ENCODE peak calls at places on chromosome 7, in eight cellular contexts. Q, U, M, C, K, B, D and I are unnamed samples.

GRCh38 chr7:47638679-47639306 is 56.9 kb upstream of the TNS3 start:
- DNase-seq in M (no peak), U (no peak), C (peak; percentile 63), Q (peak; percentile 73), B (peak; percentile 94), K (no peak), D (peak; percentile 50), I (no peak)

GRCh38 chr7:14457567-14458453 is 444.7 kb downstream of the DGKB start:
- DNase-seq in K (peak; percentile 92), C (peak; percentile 63), U (peak; percentile 54), M (peak; percentile 73), B (peak; percentile 69), Q (peak; percentile 26), D (peak; percentile 69), I (peak; percentile 37)

GRCh38 chr7:81816312-81816711 is 46.5 kb upstream of the HGF start:
- DNase-seq in B (no peak), C (no peak), U (no peak), Q (no peak), D (no peak), K (no peak), M (no peak), I (no peak)

GRCh38 chr7:80600046-80600445 is 38.4 kb upstream of the CD36 start:
- DNase-seq in D (no peak), B (no peak), M (no peak), C (no peak), U (no peak), Q (no peak), K (no peak), I (no peak)

GRCh38 chr7:27133409-27134157 is 3.0 kb upstream of the HOXA4 start:
- DNase-seq in Q (no peak), C (no peak), B (peak; percentile 64), U (no peak), K (no peak), M (no peak), D (peak; percentile 69), I (no peak)

GRCh38 chr7:149735779-149736477 is 37.5 kb downstream of the ZNF467 start:
- DNase-seq in K (no peak), U (no peak), Q (no peak), D (no peak), M (no peak), C (no peak), B (peak; percentile 43), I (no peak)

GRCh38 chr7:17608114-17608833 is 309.8 kb downstream of the AHR start:
- DNase-seq in Q (no peak), B (no peak), C (no peak), K (no peak), U (no peak), D (no peak), M (no peak), I (no peak)

GRCh38 chr7:39510738-39511372 is 55.3 kb upstream of the YAE1 start:
- DNase-seq in K (no peak), Q (no peak), U (no peak), B (no peak), C (no peak), D (no peak), M (no peak), I (peak; percentile 19)

GRCh38 chr7:43536773-43537172 is 46.1 kb upstream of the STK17A start:
- DNase-seq in U (no peak), B (no peak), K (no peak), M (no peak), Q (no peak), C (no peak), D (no peak), I (no peak)

GRCh38 chr7:28708458-28708951 is 249.6 kb downstream of the TRIL start:
- DNase-seq in B (no peak), Q (no peak), K (peak; percentile 34), U (no peak), M (no peak), C (no peak), D (no peak), I (no peak)

GRCh38 chr7:586494-586893 is 66.8 kb upstream of the PDGFA start:
- DNase-seq in C (no peak), K (no peak), M (no peak), Q (no peak), B (no peak), D (no peak), U (no peak), I (no peak)

GRCh38 chr7:43583424-43584199 is 704 bp downstream of the STK17A start:
- DNase-seq in U (no peak), D (peak; percentile 70), C (peak; percentile 56), K (peak; percentile 81), B (peak; percentile 84), M (peak; percentile 69), Q (peak; percentile 59), I (no peak)

GRCh38 chr7:4216016-4216415 is 466.1 kb upstream of the FOXK1 start:
- DNase-seq in Q (no peak), M (no peak), C (no peak), K (no peak), B (no peak), U (no peak), D (no peak), I (no peak)

GRCh38 chr7:2567663-2568238 is 9.0 kb downstream of the IQCE start:
- DNase-seq in D (no peak), B (no peak), C (no peak), M (peak; percentile 34), U (no peak), Q (peak; percentile 54), K (peak; percentile 57), I (no peak)

GRCh38 chr7:23205861-23206510 is 24.1 kb downstream of the NUP42 start:
- DNase-seq in D (no peak), K (no peak), C (no peak), M (no peak), Q (peak; percentile 27), B (no peak), U (no peak), I (no peak)

GRCh38 chr7:142030294-142030693 is 34.6 kb downstream of the MGAM start:
- DNase-seq in K (no peak), Q (no peak), M (no peak), U (no peak), C (no peak), B (no peak), D (no peak), I (no peak)

GRCh38 chr7:127396184-127396583 is 3.7 kb upstream of the ZNF800 start:
- DNase-seq in D (no peak), M (no peak), K (no peak), Q (no peak), C (no peak), B (no peak), U (peak; percentile 48), I (no peak)

GRCh38 chr7:36749282-36749960 is 25.1 kb upstream of the AOAH start:
- DNase-seq in B (no peak), M (no peak), Q (no peak), K (no peak), D (no peak), U (no peak), C (no peak), I (peak; percentile 56)

GRCh38 chr7:106692450-106693051 is 31.6 kb upstream of the CCDC71L start:
- DNase-seq in C (no peak), D (no peak), U (no peak), M (no peak), Q (no peak), B (no peak), K (no peak), I (no peak)

GRCh38 chr7:155356323-155357105 is 58.8 kb downstream of the INSIG1 start:
- DNase-seq in M (no peak), C (peak; percentile 51), Q (no peak), U (peak; percentile 42), B (no peak), D (no peak), K (peak; percentile 41), I (no peak)

GRCh38 chr7:620052-620451 is 100.4 kb upstream of the PDGFA start:
- DNase-seq in M (no peak), B (no peak), Q (no peak), D (peak; percentile 57), U (peak; percentile 21), C (no peak), K (no peak), I (peak; percentile 31)

GRCh38 chr7:135597181-135597925 is 39.6 kb downstream of the NUP205 start:
- DNase-seq in D (no peak), M (no peak), U (no peak), Q (no peak), B (no peak), K (no peak), C (no peak), I (no peak)

GRCh38 chr7:135597926-135598305 is 40.2 kb downstream of the NUP205 start:
- DNase-seq in K (no peak), Q (no peak), M (no peak), B (no peak), D (no peak), C (no peak), U (no peak), I (no peak)

GRCh38 chr7:135599471-135599870 is 41.8 kb downstream of the NUP205 start:
- DNase-seq in U (no peak), C (no peak), D (no peak), K (no peak), B (no peak), Q (no peak), M (no peak), I (no peak)

GRCh38 chr7:135601182-135601581 is 43.5 kb downstream of the NUP205 start:
- DNase-seq in K (no peak), U (no peak), M (no peak), C (no peak), B (no peak), D (no peak), Q (no peak), I (no peak)

GRCh38 chr7:135602304-135602703 is 44.6 kb downstream of the NUP205 start:
- DNase-seq in K (no peak), U (no peak), B (no peak), M (no peak), C (no peak), D (no peak), Q (no peak), I (no peak)
- H3K36me3 ChIP-seq in K (peaks cover 66% of the 10 kb centered on the region), U (peaks cover 97% of the 10 kb centered on the region), B (peaks cover 17% of the 10 kb centered on the region), M (peaks cover 28% of the 10 kb centered on the region), C (no peaks in the 10 kb centered on the region), D (no peaks in the 10 kb centered on the region), Q (no peaks in the 10 kb centered on the region), I (no peaks in the 10 kb centered on the region)

GRCh38 chr7:15495170-15495569 is 66.6 kb downstream of the AGMO start:
- DNase-seq in C (no peak), K (no peak), U (no peak), B (no peak), D (no peak), M (no peak), Q (no peak), I (no peak)
- H3K4me3 ChIP-seq in C (no peak overlapping the region), K (no peak overlapping the region), U (no peak overlapping the region), B (no peak overlapping the region), D (no peak overlapping the region), M (no peak overlapping the region), Q (no peak overlapping the region), I (no peak overlapping the region)

GRCh38 chr7:131068604-131069021 is 259.1 kb upstream of the MKLN1 start:
- DNase-seq in M (no peak), K (no peak), Q (no peak), D (no peak), U (no peak), C (no peak), B (no peak), I (no peak)
- TF ChIP-seq CTCF in M (no peak), K (peak; percentile 36), Q (peak; percentile 14), D (no peak), U (peak; percentile 42), C (no peak), B (no peak), I (peak; percentile 9)

DNA sequence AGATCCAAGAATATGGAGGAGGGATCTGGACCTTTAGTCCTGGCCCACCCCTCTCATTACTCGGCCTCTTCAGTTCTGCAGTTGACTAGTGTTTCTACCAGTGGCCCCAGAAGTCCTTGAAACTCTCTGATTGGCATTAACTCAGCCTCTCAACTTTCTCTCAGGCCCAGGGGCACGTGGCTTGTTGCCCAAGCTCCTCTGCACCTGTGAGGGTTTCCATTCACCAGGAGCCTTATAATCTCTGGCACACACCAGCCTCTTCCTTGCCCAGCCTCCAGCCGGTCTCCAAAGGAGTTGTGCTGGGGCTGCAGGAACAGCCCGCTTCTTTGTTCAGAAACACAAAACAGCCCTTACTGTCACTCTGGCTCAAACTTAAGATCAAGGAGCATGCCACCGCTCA is 47.6 kb upstream of the ZPBP start:
- DNase-seq in B (no peak), K (no peak), M (no peak), Q (no peak), U (no peak), D (no peak), C (no peak), I (no peak)
- H3K36me3 ChIP-seq in B (no peaks in the 10 kb centered on the region), K (no peaks in the 10 kb centered on the region), M (no peaks in the 10 kb centered on the region), Q (no peaks in the 10 kb centered on the region), U (no peaks in the 10 kb centered on the region), D (no peaks in the 10 kb centered on the region), C (no peaks in the 10 kb centered on the region), I (no peaks in the 10 kb centered on the region)